ENCODE peak calls at places on chromosomes 7 and 10, in four cellular contexts. A, B, P and X are unnamed samples.

GRCh38 chr7:128934361-128935352 is 3.1 kb upstream of the IRF5 start:
- DNase-seq in A (peak; percentile 66), B (no peak), P (no peak), X (no peak)

GRCh38 chr7:2687881-2688318 is at the start of gene AMZ1:
- DNase-seq in A (no peak), B (peak; percentile 59), P (no peak), X (no peak)

GRCh38 chr7:69599211-69599878 is 1.1 kb downstream of the AUTS2 start:
- DNase-seq in A (no peak), B (peak; percentile 73), P (no peak), X (no peak)

GRCh38 chr7:27210441-27211083 is 10.7 kb upstream of the HOXA13 start:
- DNase-seq in A (no peak), B (peak; percentile 86), P (no peak), X (no peak)

GRCh38 chr7:44194069-44194468 is 4.8 kb upstream of the GCK start:
- DNase-seq in A (no peak), B (no peak), P (no peak), X (no peak)

GRCh38 chr10:126225672-126226007 is 162.6 kb downstream of the ADAM12 start:
- DNase-seq in A (no peak), B (no peak), P (no peak), X (no peak)

GRCh38 chr7:156892086-156892800 is 740 bp downstream of the LMBR1 start:
- DNase-seq in A (no peak), B (peak; percentile 83), P (peak; percentile 19), X (peak; percentile 35)

GRCh38 chr7:129188892-129189660 is 643 bp downstream of the SMO start:
- DNase-seq in A (no peak), B (peak; percentile 72), P (no peak), X (no peak)

GRCh38 chr10:44478040-44478439 is 93.1 kb upstream of the CXCL12 start:
- DNase-seq in A (no peak), B (no peak), P (no peak), X (no peak)

GRCh38 chr7:139851770-139852481 is 22.9 kb downstream of the TBXAS1 start:
- DNase-seq in A (no peak), B (no peak), P (no peak), X (no peak)

GRCh38 chr10:17425584-17426262 is 28.7 kb downstream of the ST8SIA6 start:
- DNase-seq in A (no peak), B (peak; percentile 31), P (no peak), X (no peak)

GRCh38 chr7:44218418-44219201 is 17.8 kb downstream of the YKT6 start:
- DNase-seq in A (no peak), B (peak; percentile 79), P (peak; percentile 56), X (peak; percentile 71)

GRCh38 chr7:140435252-140435895 is 31.5 kb downstream of the RAB19 start:
- DNase-seq in A (no peak), B (peak; percentile 60), P (no peak), X (no peak)

GRCh38 chr7:74312418-74313021 is 23.3 kb downstream of the CLIP2 start:
- DNase-seq in A (no peak), B (no peak), P (no peak), X (no peak)

GRCh38 chr7:76225951-76226350 is 24.3 kb downstream of the SRRM3 start:
- DNase-seq in A (no peak), B (no peak), P (peak; percentile 28), X (no peak)

GRCh38 chr10:98555011-98555619 is 108.4 kb upstream of the HPS1 start:
- DNase-seq in A (no peak), B (no peak), P (no peak), X (no peak)

GRCh38 chr10:98560585-98560984 is 113.8 kb upstream of the HPS1 start:
- DNase-seq in A (no peak), B (no peak), P (no peak), X (no peak)

GRCh38 chr10:98556061-98556460 is 109.3 kb upstream of the HPS1 start:
- DNase-seq in A (no peak), B (no peak), P (no peak), X (no peak)
- TF ChIP-seq YY1 in A (no peak), B (no peak), P (no peak), X (no peak)

DNA sequence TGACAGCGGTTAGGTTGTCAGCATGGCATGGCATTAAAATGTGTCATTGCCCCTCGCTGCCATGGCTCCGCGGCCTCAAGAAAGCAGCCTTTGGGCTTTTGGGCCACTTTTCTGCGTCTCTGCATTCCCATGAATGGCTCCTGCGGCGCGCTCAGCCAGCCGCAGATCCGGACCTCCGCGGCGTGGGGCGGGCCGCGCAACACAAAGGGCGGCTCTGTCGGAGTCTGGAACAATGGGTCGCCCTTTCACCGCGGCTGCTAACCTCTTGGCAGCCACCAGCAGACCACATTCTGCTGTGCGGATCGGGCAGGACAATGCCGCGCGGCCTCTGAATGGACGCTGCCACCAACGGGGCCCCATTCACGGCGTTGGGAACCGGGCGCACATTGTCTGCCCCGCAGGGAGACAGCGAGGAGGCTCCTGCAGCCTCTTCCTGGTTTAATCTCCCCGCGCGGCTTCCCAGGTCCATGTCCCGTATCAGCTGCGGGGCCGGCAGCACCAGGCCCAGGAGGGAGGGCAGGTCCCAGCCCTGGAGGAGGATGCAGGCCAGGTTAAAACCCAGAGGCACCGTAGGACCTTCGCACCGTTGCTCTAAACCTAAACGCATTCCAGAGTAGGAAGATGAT is 71.7 kb downstream of the NKX6-2 start:
- DNase-seq in A (no peak), B (peak; percentile 67), P (no peak), X (no peak)
- TF ChIP-seq SUZ12 in A (no peak), B (no peak), P (no peak), X (no peak)

DNA sequence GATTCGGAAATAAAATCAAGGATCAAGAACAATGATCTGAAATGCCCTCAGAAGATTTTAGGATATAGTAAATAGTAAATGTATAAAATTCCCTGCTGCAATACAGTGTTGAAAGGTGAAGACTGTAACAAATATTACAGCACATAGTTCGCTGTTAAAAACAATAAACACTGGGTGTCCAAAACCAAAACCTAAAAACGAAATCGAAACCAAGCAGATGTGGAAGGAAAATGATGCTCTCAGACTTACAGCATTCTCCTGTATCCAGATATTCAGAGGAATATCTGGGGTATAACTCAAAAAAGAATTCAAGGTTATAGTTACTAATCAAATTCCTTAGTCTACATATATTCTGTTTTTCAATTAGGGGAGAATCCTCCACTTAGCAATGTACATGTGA is 708.1 kb upstream of the PCDH15 start:
- DNase-seq in A (no peak), B (no peak), P (no peak), X (no peak)
- TF ChIP-seq YY1 in A (no peak), B (no peak), P (no peak), X (no peak)

GRCh38 chr10:62186999-62187695 is 81.5 kb downstream of the RTKN2 start:
- DNase-seq in A (no peak), B (no peak), P (no peak), X (no peak)
- TF ChIP-seq SUZ12 in A (no peak), B (no peak), P (no peak), X (no peak)

GRCh38 chr7:105580022-105580740 is 1.1 kb downstream of the EFCAB10 start:
- DNase-seq in A (no peak), B (no peak), P (no peak), X (no peak)

GRCh38 chr7:105578496-105578895 is 2.8 kb downstream of the EFCAB10 start:
- DNase-seq in A (no peak), B (no peak), P (no peak), X (no peak)

GRCh38 chr7:105583061-105583460 is 1.8 kb upstream of the EFCAB10 start:
- DNase-seq in A (no peak), B (no peak), P (no peak), X (no peak)

GRCh38 chr7:105584165-105584564 is 2.9 kb upstream of the EFCAB10 start:
- DNase-seq in A (no peak), B (no peak), P (no peak), X (no peak)

GRCh38 chr7:105581066-105581811 is at the start of gene EFCAB10:
- DNase-seq in A (no peak), B (peak; percentile 96), P (peak; percentile 75), X (peak; percentile 89)
- TF ChIP-seq YY1 in A (no peak), B (peak; percentile 61), P (no peak), X (no peak)

GRCh38 chr10:76342996-76343395 is 911.6 kb downstream of the LRMDA start:
- DNase-seq in A (no peak), B (no peak), P (no peak), X (no peak)

GRCh38 chr10:76336213-76336963 is 905.0 kb downstream of the LRMDA start:
- DNase-seq in A (no peak), B (no peak), P (peak; percentile 77), X (no peak)

GRCh38 chr10:76337641-76338040 is 906.2 kb downstream of the LRMDA start:
- DNase-seq in A (peak; percentile 3), B (no peak), P (no peak), X (no peak)

GRCh38 chr10:76338187-76338586 is 906.8 kb downstream of the LRMDA start:
- DNase-seq in A (no peak), B (no peak), P (no peak), X (no peak)

GRCh38 chr10:76341740-76342139 is 910.3 kb downstream of the LRMDA start:
- DNase-seq in A (no peak), B (no peak), P (no peak), X (no peak)
- TF ChIP-seq SUZ12 in A (no peak), B (no peak), P (no peak), X (no peak)

DNA sequence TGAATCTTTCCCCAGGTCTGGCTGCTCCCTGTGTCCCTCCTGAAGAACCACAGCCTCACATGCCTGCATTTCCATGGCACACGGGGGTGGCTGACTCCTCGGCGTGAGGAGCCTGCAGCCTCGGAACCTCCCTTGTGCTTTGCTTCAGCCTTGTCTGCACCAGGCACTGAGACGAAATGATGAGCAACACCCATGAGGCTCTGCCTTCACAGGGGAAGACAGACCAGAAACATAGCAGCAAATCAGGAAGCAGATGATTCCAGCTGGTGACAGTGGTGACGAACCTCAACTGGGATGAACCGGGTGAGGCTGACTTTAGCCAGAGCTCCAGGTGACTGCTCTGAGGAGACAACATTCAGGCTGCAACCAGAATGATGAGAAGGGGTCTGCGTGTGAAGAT is 84.5 kb upstream of the SMNDC1 start:
- DNase-seq in A (no peak), B (no peak), P (no peak), X (no peak)
- TF ChIP-seq YY1 in A (no peak), B (no peak), P (no peak), X (no peak)

DNA sequence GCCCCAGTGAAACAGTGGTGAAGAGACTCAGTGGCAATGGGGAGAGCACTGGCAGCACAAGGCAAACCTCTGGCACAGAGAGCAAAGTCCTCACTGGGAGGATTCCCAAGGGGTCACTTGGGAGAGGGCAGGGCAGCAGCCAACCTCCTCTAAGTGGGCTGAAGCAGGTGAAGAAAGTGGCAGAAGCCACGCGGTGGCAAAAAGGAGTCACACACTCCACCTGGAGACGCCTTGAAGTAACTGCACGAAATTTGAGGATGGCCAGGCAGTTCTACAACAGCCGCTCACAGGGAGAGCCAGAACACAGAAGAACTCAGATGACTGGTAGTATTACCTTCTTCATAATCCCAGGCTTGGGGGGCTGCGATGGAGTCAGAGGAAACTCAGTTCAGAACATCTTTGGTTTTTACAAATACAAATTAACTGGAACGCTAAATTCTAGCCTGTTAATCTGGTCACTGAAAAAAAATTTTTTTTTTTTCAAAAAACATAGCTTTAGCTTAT is 603 bp upstream of the IL6 start:
- DNase-seq in A (no peak), B (peak; percentile 62), P (peak; percentile 7), X (peak; percentile 84)
- TF ChIP-seq SUZ12 in A (no peak), B (no peak), P (no peak), X (no peak)